ENCODE peak calls at places on chromosomes 6 and 20, in nine cellular contexts. One of them, this sample, is unnamed.

GRCh38 chr6:1027109-1027794 is 284.6 kb upstream of the FOXQ1 start:
- DNase-seq in HFF-Myc: peak; percentile 62
- DNase-seq in epithelial cell of esophagus: peak; percentile 53
- DNase-seq in heart left ventricle: no peak
- DNase-seq in NCI-H1417: no peak
- DNase-seq in NCI-H1092: no peak
- DNase-seq in CD4-positive, alpha-beta T cell: no peak
- DNase-seq in sigmoid colon: no peak
- DNase-seq in ACHN: peak; percentile 29
- DNase-seq in this sample: no peak

GRCh38 chr20:62020935-62021701 is 44.6 kb downstream of the TAF4 start:
- DNase-seq in HFF-Myc: no peak
- DNase-seq in epithelial cell of esophagus: no peak
- DNase-seq in heart left ventricle: peak; percentile 80
- DNase-seq in NCI-H1417: no peak
- DNase-seq in NCI-H1092: no peak
- DNase-seq in CD4-positive, alpha-beta T cell: no peak
- DNase-seq in sigmoid colon: peak; percentile 81
- DNase-seq in ACHN: no peak
- DNase-seq in this sample: no peak

GRCh38 chr6:120826253-120826652 is 508.0 kb downstream of the TBC1D32 start:
- DNase-seq in HFF-Myc: no peak
- DNase-seq in epithelial cell of esophagus: peak; percentile 61
- DNase-seq in heart left ventricle: no peak
- DNase-seq in NCI-H1417: peak; percentile 9
- DNase-seq in NCI-H1092: no peak
- DNase-seq in CD4-positive, alpha-beta T cell: no peak
- DNase-seq in sigmoid colon: no peak
- DNase-seq in ACHN: peak; percentile 34
- DNase-seq in this sample: no peak

GRCh38 chr6:144144996-144145395 is 5.3 kb upstream of the STX11 start:
- DNase-seq in HFF-Myc: no peak
- DNase-seq in epithelial cell of esophagus: peak; percentile 62
- DNase-seq in heart left ventricle: no peak
- DNase-seq in NCI-H1417: no peak
- DNase-seq in NCI-H1092: no peak
- DNase-seq in CD4-positive, alpha-beta T cell: no peak
- DNase-seq in sigmoid colon: no peak
- DNase-seq in ACHN: no peak
- DNase-seq in this sample: no peak

GRCh38 chr20:20363449-20364015 is 4.4 kb upstream of the INSM1 start:
- DNase-seq in HFF-Myc: no peak
- DNase-seq in epithelial cell of esophagus: no peak
- DNase-seq in heart left ventricle: no peak
- DNase-seq in NCI-H1417: peak; percentile 86
- DNase-seq in NCI-H1092: peak; percentile 69
- DNase-seq in CD4-positive, alpha-beta T cell: no peak
- DNase-seq in sigmoid colon: no peak
- DNase-seq in ACHN: no peak
- DNase-seq in this sample: no peak

GRCh38 chr6:83474309-83474708 is 38.0 kb upstream of the PRSS35 start:
- DNase-seq in HFF-Myc: peak; percentile 16
- DNase-seq in epithelial cell of esophagus: no peak
- DNase-seq in heart left ventricle: no peak
- DNase-seq in NCI-H1417: peak; percentile 54
- DNase-seq in NCI-H1092: no peak
- DNase-seq in CD4-positive, alpha-beta T cell: no peak
- DNase-seq in sigmoid colon: no peak
- DNase-seq in ACHN: no peak
- DNase-seq in this sample: no peak

GRCh38 chr20:2695206-2695983 is 2.8 kb downstream of the EBF4 start:
- DNase-seq in HFF-Myc: no peak
- DNase-seq in epithelial cell of esophagus: no peak
- DNase-seq in heart left ventricle: no peak
- DNase-seq in NCI-H1417: no peak
- DNase-seq in NCI-H1092: no peak
- DNase-seq in CD4-positive, alpha-beta T cell: no peak
- DNase-seq in sigmoid colon: peak; percentile 56
- DNase-seq in ACHN: no peak
- DNase-seq in this sample: no peak

GRCh38 chr6:34332255-34333198 is 59.9 kb downstream of the NUDT3 start:
- DNase-seq in HFF-Myc: no peak
- DNase-seq in epithelial cell of esophagus: no peak
- DNase-seq in heart left ventricle: no peak
- DNase-seq in NCI-H1417: no peak
- DNase-seq in NCI-H1092: no peak
- DNase-seq in CD4-positive, alpha-beta T cell: no peak
- DNase-seq in sigmoid colon: no peak
- DNase-seq in ACHN: no peak
- DNase-seq in this sample: no peak

GRCh38 chr6:142872376-142872775 is 72.6 kb downstream of the HIVEP2 start:
- DNase-seq in HFF-Myc: no peak
- DNase-seq in epithelial cell of esophagus: peak; percentile 34
- DNase-seq in heart left ventricle: no peak
- DNase-seq in NCI-H1417: no peak
- DNase-seq in NCI-H1092: no peak
- DNase-seq in CD4-positive, alpha-beta T cell: no peak
- DNase-seq in sigmoid colon: no peak
- DNase-seq in ACHN: peak; percentile 39
- DNase-seq in this sample: no peak

GRCh38 chr6:44128020-44128917 is 915 bp downstream of the TMEM63B start:
- DNase-seq in HFF-Myc: no peak
- DNase-seq in epithelial cell of esophagus: peak; percentile 80
- DNase-seq in heart left ventricle: peak; percentile 48
- DNase-seq in NCI-H1417: peak; percentile 54
- DNase-seq in NCI-H1092: no peak
- DNase-seq in CD4-positive, alpha-beta T cell: no peak
- DNase-seq in sigmoid colon: peak; percentile 78
- DNase-seq in ACHN: peak; percentile 46
- DNase-seq in this sample: no peak

GRCh38 chr20:45416917-45417316 is 976 bp downstream of the PIGT start:
- DNase-seq in HFF-Myc: no peak
- DNase-seq in epithelial cell of esophagus: no peak
- DNase-seq in heart left ventricle: no peak
- DNase-seq in NCI-H1417: no peak
- DNase-seq in NCI-H1092: no peak
- DNase-seq in CD4-positive, alpha-beta T cell: no peak
- DNase-seq in sigmoid colon: no peak
- DNase-seq in ACHN: no peak
- DNase-seq in this sample: no peak

GRCh38 chr6:144064402-144064830 is 31.0 kb downstream of the SF3B5 start:
- DNase-seq in HFF-Myc: no peak
- DNase-seq in epithelial cell of esophagus: no peak
- DNase-seq in heart left ventricle: peak; percentile 30
- DNase-seq in NCI-H1417: peak; percentile 82
- DNase-seq in NCI-H1092: no peak
- DNase-seq in CD4-positive, alpha-beta T cell: peak; percentile 59
- DNase-seq in sigmoid colon: peak; percentile 70
- DNase-seq in ACHN: peak; percentile 3
- DNase-seq in this sample: no peak

GRCh38 chr6:97958143-97958542 is 675.1 kb upstream of the MMS22L start:
- DNase-seq in HFF-Myc: no peak
- DNase-seq in epithelial cell of esophagus: peak; percentile 86
- DNase-seq in heart left ventricle: peak; percentile 28
- DNase-seq in NCI-H1417: no peak
- DNase-seq in NCI-H1092: no peak
- DNase-seq in CD4-positive, alpha-beta T cell: no peak
- DNase-seq in sigmoid colon: no peak
- DNase-seq in ACHN: peak; percentile 56
- DNase-seq in this sample: no peak

GRCh38 chr6:151209071-151209831 is 30.5 kb upstream of the AKAP12 start:
- DNase-seq in HFF-Myc: no peak
- DNase-seq in epithelial cell of esophagus: peak; percentile 80
- DNase-seq in heart left ventricle: no peak
- DNase-seq in NCI-H1417: peak; percentile 76
- DNase-seq in NCI-H1092: peak; percentile 62
- DNase-seq in CD4-positive, alpha-beta T cell: no peak
- DNase-seq in sigmoid colon: no peak
- DNase-seq in ACHN: no peak
- DNase-seq in this sample: peak; percentile 37

GRCh38 chr20:58712823-58713731 is 20.5 kb downstream of the NPEPL1 start:
- DNase-seq in HFF-Myc: no peak
- DNase-seq in epithelial cell of esophagus: no peak
- DNase-seq in heart left ventricle: no peak
- DNase-seq in NCI-H1417: no peak
- DNase-seq in NCI-H1092: no peak
- DNase-seq in CD4-positive, alpha-beta T cell: peak; percentile 32
- DNase-seq in sigmoid colon: peak; percentile 55
- DNase-seq in ACHN: no peak
- DNase-seq in this sample: no peak

GRCh38 chr6:126650931-126651330 is 311.0 kb downstream of the CENPW start:
- DNase-seq in HFF-Myc: no peak
- DNase-seq in epithelial cell of esophagus: no peak
- DNase-seq in heart left ventricle: no peak
- DNase-seq in NCI-H1417: no peak
- DNase-seq in NCI-H1092: no peak
- DNase-seq in CD4-positive, alpha-beta T cell: no peak
- DNase-seq in sigmoid colon: no peak
- DNase-seq in ACHN: no peak
- DNase-seq in this sample: no peak

GRCh38 chr20:40304119-40304518 is 384.9 kb downstream of the MAFB start:
- DNase-seq in HFF-Myc: no peak
- DNase-seq in epithelial cell of esophagus: no peak
- DNase-seq in heart left ventricle: no peak
- DNase-seq in NCI-H1417: no peak
- DNase-seq in NCI-H1092: no peak
- DNase-seq in CD4-positive, alpha-beta T cell: no peak
- DNase-seq in sigmoid colon: no peak
- DNase-seq in ACHN: no peak
- DNase-seq in this sample: no peak

GRCh38 chr20:38246357-38247165 is 14.0 kb downstream of the KIAA1755 start:
- DNase-seq in HFF-Myc: no peak
- DNase-seq in epithelial cell of esophagus: no peak
- DNase-seq in heart left ventricle: no peak
- DNase-seq in NCI-H1417: no peak
- DNase-seq in NCI-H1092: no peak
- DNase-seq in CD4-positive, alpha-beta T cell: no peak
- DNase-seq in sigmoid colon: peak; percentile 92
- DNase-seq in ACHN: no peak
- DNase-seq in this sample: no peak

GRCh38 chr20:51541189-51542032 is 1.1 kb downstream of the NFATC2 start:
- DNase-seq in HFF-Myc: no peak
- DNase-seq in epithelial cell of esophagus: peak; percentile 42
- DNase-seq in heart left ventricle: peak; percentile 85
- DNase-seq in NCI-H1417: peak; percentile 48
- DNase-seq in NCI-H1092: peak; percentile 41
- DNase-seq in CD4-positive, alpha-beta T cell: peak; percentile 72
- DNase-seq in sigmoid colon: peak; percentile 91
- DNase-seq in ACHN: no peak
- DNase-seq in this sample: no peak

GRCh38 chr6:37680668-37681067 is 17.0 kb downstream of the MDGA1 start:
- DNase-seq in HFF-Myc: no peak
- DNase-seq in epithelial cell of esophagus: no peak
- DNase-seq in heart left ventricle: no peak
- DNase-seq in NCI-H1417: no peak
- DNase-seq in NCI-H1092: peak; percentile 87
- DNase-seq in CD4-positive, alpha-beta T cell: no peak
- DNase-seq in sigmoid colon: no peak
- DNase-seq in ACHN: no peak
- DNase-seq in this sample: no peak

GRCh38 chr6:291148-291696 is 1.1 kb upstream of the DUSP22 start:
- DNase-seq in HFF-Myc: no peak
- DNase-seq in epithelial cell of esophagus: peak; percentile 86
- DNase-seq in heart left ventricle: no peak
- DNase-seq in NCI-H1417: no peak
- DNase-seq in NCI-H1092: no peak
- DNase-seq in CD4-positive, alpha-beta T cell: no peak
- DNase-seq in sigmoid colon: no peak
- DNase-seq in ACHN: no peak
- DNase-seq in this sample: no peak

GRCh38 chr6:33744001-33744848 is 2.5 kb downstream of the IP6K3 start:
- DNase-seq in HFF-Myc: peak; percentile 77
- DNase-seq in epithelial cell of esophagus: peak; percentile 98
- DNase-seq in heart left ventricle: peak; percentile 69
- DNase-seq in NCI-H1417: peak; percentile 73
- DNase-seq in NCI-H1092: peak; percentile 46
- DNase-seq in CD4-positive, alpha-beta T cell: peak; percentile 75
- DNase-seq in sigmoid colon: peak; percentile 86
- DNase-seq in ACHN: peak; percentile 63
- DNase-seq in this sample: peak; percentile 65